ENCODE peak calls at places on chromosomes 11 and 22, in five cellular contexts. H, D, A, K and C are unnamed samples.
A peak's percentile ranks its signal among the peaks of the same experiment; 100 is the strongest.

GRCh38 chr22:42856179-42856864 is 751 bp downstream of the ARFGAP3 start:
- DNase-seq in H (no peak), D (peak; percentile 49), A (peak; percentile 48), K (peak; percentile 64), C (peak; percentile 62)

GRCh38 chr22:49660794-49661781 is 166.6 kb downstream of the BRD1 start:
- DNase-seq in H (no peak), D (no peak), A (no peak), K (no peak), C (no peak)

GRCh38 chr11:37858398-37858797 is 1260.4 kb upstream of the RAG2 start:
- DNase-seq in H (no peak), D (peak; percentile 4), A (no peak), K (no peak), C (no peak)

GRCh38 chr22:17748555-17749353 is 25.5 kb downstream of the BID start:
- DNase-seq in H (no peak), D (no peak), A (no peak), K (no peak), C (peak; percentile 24)

GRCh38 chr11:67270256-67271211 is 4.3 kb downstream of the GRK2 start:
- DNase-seq in H (no peak), D (peak; percentile 96), A (no peak), K (no peak), C (no peak)

GRCh38 chr11:108662700-108663099 is 2.2 kb upstream of the DDX10 start:
- DNase-seq in H (no peak), D (no peak), A (no peak), K (peak; percentile 60), C (no peak)

GRCh38 chr11:124753624-124754023 is 1.6 kb upstream of the VSIG2 start:
- DNase-seq in H (no peak), D (no peak), A (no peak), K (no peak), C (no peak)

GRCh38 chr11:114259124-114259526 is 37.1 kb upstream of the NNMT start:
- DNase-seq in H (no peak), D (no peak), A (no peak), K (no peak), C (no peak)

GRCh38 chr11:45354976-45355705 is 69.0 kb upstream of the SYT13 start:
- DNase-seq in H (peak; percentile 22), D (no peak), A (no peak), K (peak; percentile 87), C (peak; percentile 45)

GRCh38 chr11:45361551-45361950 is 75.4 kb upstream of the SYT13 start:
- DNase-seq in H (no peak), D (no peak), A (no peak), K (no peak), C (no peak)

DNA sequence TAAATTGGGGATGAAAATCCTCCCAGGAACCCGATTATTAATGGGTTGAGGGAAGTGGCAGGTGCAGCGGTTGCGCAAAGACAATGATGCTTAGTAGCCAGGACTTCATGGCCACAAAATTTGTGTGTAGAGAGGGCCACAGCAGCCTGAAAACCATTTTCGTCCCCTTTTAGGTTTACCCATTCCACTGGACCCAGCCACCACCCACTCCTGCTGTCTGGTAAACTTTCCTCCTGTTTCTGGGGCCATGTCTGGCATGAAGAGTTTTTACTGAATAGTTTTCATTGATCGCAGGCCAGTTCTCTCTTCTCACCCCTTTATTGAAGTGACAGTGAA is 69.5 kb upstream of the SYT13 start:
- DNase-seq in H (no peak), D (no peak), A (no peak), K (no peak), C (no peak)
- H3K4me3 ChIP-seq in H (peak overlapping the region; percentile 56), D (no peak overlapping the region), A (no peak overlapping the region), K (peak overlapping the region; percentile 56), C (peak overlapping the region; percentile 51)

GRCh38 chr11:34846467-34846866 is 69.7 kb downstream of the APIP start:
- DNase-seq in H (no peak), D (no peak), A (no peak), K (no peak), C (no peak)

GRCh38 chr11:34844466-34845112 is 71.6 kb downstream of the APIP start:
- DNase-seq in H (no peak), D (no peak), A (no peak), K (no peak), C (no peak)

GRCh38 chr11:34837246-34837856 is 78.8 kb downstream of the APIP start:
- DNase-seq in H (peak; percentile 35), D (peak; percentile 8), A (peak; percentile 49), K (no peak), C (no peak)

GRCh38 chr11:34839969-34840368 is 76.2 kb downstream of the APIP start:
- DNase-seq in H (no peak), D (no peak), A (no peak), K (no peak), C (no peak)

GRCh38 chr11:34840736-34841386 is 75.3 kb downstream of the APIP start:
- DNase-seq in H (no peak), D (peak; percentile 85), A (peak; percentile 33), K (peak; percentile 73), C (peak; percentile 30)
- TF ChIP-seq CTCF in H (peak; percentile 38), D (peak; percentile 84), A (peak; percentile 23), K (peak; percentile 76), C (peak; percentile 50)

DNA sequence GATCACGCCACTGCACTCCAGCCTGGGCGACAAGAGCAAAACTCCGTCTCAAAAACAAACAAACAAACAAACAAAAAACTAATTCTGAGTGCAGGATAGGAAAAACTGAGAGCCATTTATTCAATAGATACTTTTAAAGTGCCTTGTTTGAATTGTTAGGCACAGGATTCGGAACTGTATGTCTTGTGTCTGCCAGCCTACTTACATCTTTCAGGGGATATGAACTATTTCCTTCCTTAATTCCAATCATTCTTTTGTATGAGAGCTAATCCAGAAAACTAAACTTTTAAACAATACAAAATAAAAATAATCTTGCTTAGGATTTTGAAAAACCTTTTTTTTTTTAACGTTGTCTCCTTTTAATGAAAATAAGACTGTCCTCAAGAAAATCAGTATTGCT is 12.6 kb downstream of the UVRAG start:
- DNase-seq in H (no peak), D (no peak), A (no peak), K (no peak), C (no peak)
- H3K4me3 ChIP-seq in H (no peak overlapping the region), D (no peak overlapping the region), A (no peak overlapping the region), K (no peak overlapping the region), C (no peak overlapping the region)

DNA sequence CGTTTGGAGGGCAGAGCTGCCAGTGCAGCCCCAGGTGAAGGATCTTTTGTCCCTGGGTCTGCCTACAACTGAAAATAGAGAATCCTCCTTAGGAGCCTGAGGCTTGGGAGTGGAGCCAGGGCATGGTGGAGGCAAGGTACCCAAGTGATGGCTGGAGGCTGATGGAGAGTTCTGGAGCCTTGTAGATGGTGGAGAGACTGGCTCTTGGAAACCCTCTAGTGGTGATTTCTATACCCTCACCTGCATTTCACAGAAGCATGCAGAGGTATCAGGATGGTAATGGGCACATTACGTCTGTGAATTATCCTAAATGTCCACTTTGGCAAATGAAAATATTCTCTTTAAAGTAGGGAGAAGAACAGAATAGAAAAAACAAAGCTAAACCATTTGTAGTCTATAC is 44.4 kb downstream of the INSC start:
- DNase-seq in H (peak; percentile 53), D (peak; percentile 16), A (peak; percentile 21), K (peak; percentile 51), C (peak; percentile 37)
- TF ChIP-seq CTCF in H (peak; percentile 60), D (peak; percentile 36), A (peak; percentile 52), K (peak; percentile 68), C (peak; percentile 70)

GRCh38 chr11:46112961-46113617 is 8.2 kb downstream of the PHF21A start:
- DNase-seq in H (peak; percentile 16), D (peak; percentile 86), A (peak; percentile 58), K (peak; percentile 78), C (peak; percentile 55)
- H3K4me3 ChIP-seq in H (no peak overlapping the region), D (peak overlapping the region; percentile 4), A (no peak overlapping the region), K (no peak overlapping the region), C (no peak overlapping the region)

GRCh38 chr11:68322031-68322388 is 9.6 kb downstream of the LRP5 start:
- DNase-seq in H (no peak), D (no peak), A (no peak), K (no peak), C (no peak)

GRCh38 chr11:68325894-68326220 is 13.5 kb downstream of the LRP5 start:
- DNase-seq in H (no peak), D (peak; percentile 53), A (no peak), K (no peak), C (no peak)

GRCh38 chr11:68324695-68325094 is 12.3 kb downstream of the LRP5 start:
- DNase-seq in H (no peak), D (no peak), A (no peak), K (no peak), C (no peak)

GRCh38 chr11:68325183-68325893 is 12.9 kb downstream of the LRP5 start:
- DNase-seq in H (no peak), D (no peak), A (no peak), K (no peak), C (no peak)

DNA sequence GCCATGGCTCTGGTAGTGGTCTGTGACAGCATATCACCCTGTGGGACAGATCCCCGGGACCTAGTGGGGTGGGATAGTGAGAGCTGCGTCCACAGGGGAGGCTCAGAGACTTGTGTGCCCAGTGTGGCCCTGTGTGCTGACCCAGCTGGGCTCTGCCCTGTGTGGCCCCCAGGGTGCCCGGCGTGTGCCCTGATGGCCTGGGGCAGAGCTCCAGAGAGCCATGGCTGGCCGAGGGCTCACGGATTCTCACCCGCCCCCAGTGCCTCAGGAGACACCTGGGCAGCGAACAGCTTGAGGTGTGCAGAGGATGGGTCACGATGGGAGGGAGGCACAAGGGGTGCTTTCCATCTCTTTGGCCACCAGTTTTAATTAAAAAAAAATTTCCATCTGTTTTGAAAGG is 11.8 kb downstream of the LRP5 start:
- DNase-seq in H (no peak), D (no peak), A (no peak), K (no peak), C (no peak)
- TF ChIP-seq CTCF in H (no peak), D (no peak), A (no peak), K (no peak), C (no peak)